ENCODE peak calls at places on chromosomes 6 and 20, in six cellular contexts. T, W, E, H, C and A are unnamed samples.

GRCh38 chr6:138485586-138486248 is 13.6 kb downstream of the NHSL1 start:
- DNase-seq in C (no peak), T (peak), W (no peak), H (no peak), E (no peak), A (no peak)

GRCh38 chr20:56689318-56689717 is 60.2 kb downstream of the TFAP2C start:
- DNase-seq in C (peak), T (peak), E (no peak), H (no peak), W (peak), A (no peak)

GRCh38 chr20:57581202-57582028 is 20.5 kb downstream of the PCK1 start:
- DNase-seq in E (no peak), T (no peak), W (no peak), H (no peak), C (no peak), A (no peak)

GRCh38 chr6:134317471-134318131 is at the start of gene SGK1:
- DNase-seq in T (peak), H (no peak), E (peak), W (peak), C (peak), A (peak)

GRCh38 chr6:84280030-84280429 is 52.6 kb upstream of the CEP162 start:
- DNase-seq in H (no peak), W (peak), E (no peak), T (peak), C (peak), A (no peak)

GRCh38 chr6:107545761-107546160 is 55.8 kb downstream of the SOBP start:
- DNase-seq in E (no peak), T (peak), C (no peak), W (no peak), H (no peak), A (no peak)

GRCh38 chr6:28224131-28225055 is 682 bp upstream of the ZSCAN9 start:
- DNase-seq in C (no peak), H (no peak), E (no peak), T (no peak), W (no peak), A (no peak)

GRCh38 chr20:5890773-5891441 is 59.4 kb downstream of the TRMT6 start:
- DNase-seq in C (no peak), W (no peak), T (no peak), H (no peak), E (no peak), A (no peak)

GRCh38 chr6:25844518-25844917 is 12.7 kb upstream of the SLC17A1 start:
- DNase-seq in T (no peak), H (no peak), C (no peak), W (no peak), E (no peak), A (no peak)

GRCh38 chr6:35259946-35260626 is 551 bp downstream of the ZNF76 start:
- DNase-seq in W (peak), C (peak), H (no peak), T (peak), E (peak), A (peak)

GRCh38 chr20:51528263-51529026 is 14.1 kb downstream of the NFATC2 start:
- DNase-seq in H (no peak), E (no peak), T (no peak), C (no peak), W (no peak), A (peak)

GRCh38 chr6:41424370-41425058 is 89.1 kb downstream of the NCR2 start:
- DNase-seq in C (peak), H (peak), T (peak), E (peak), W (peak), A (peak)

GRCh38 chr20:61861054-61861841 is 204.4 kb downstream of the TAF4 start:
- DNase-seq in H (no peak), C (no peak), W (no peak), T (no peak), E (no peak), A (no peak)

GRCh38 chr6:79230149-79230548 is 4.3 kb downstream of the HMGN3 start:
- DNase-seq in E (no peak), W (no peak), C (no peak), T (peak), H (no peak), A (no peak)

GRCh38 chr6:119226089-119226488 is 123.5 kb downstream of the MAN1A1 start:
- DNase-seq in C (no peak), T (no peak), H (no peak), E (no peak), W (no peak), A (no peak)